ENCODE peak calls at places on chromosomes 16 and 17, in nine cellular contexts. G is cardiac muscle cell, L is upper lobe of right lung, F is esophagus squamous epithelium, R is NB4, I is right atrium auricular region, S is GM06990, W is epithelial cell of esophagus, O is IMR-90. U is an unnamed sample.

GRCh38 chr16:14244344-14245010 is 173.4 kb downstream of the MRTFB start:
- DNase-seq in O (peak; percentile 44), F (no peak), S (no peak), L (no peak), W (peak; percentile 6), I (no peak), G (peak; percentile 52), R (no peak), U (no peak)

GRCh38 chr16:55468352-55468990 is 10.5 kb upstream of the MMP2 start:
- DNase-seq in O (no peak), G (no peak), S (no peak), F (no peak), I (no peak), R (peak; percentile 56), W (no peak), L (no peak), U (no peak)

GRCh38 chr17:34997355-34997862 is 17.1 kb downstream of the LIG3 start:
- DNase-seq in I (no peak), F (no peak), G (peak; percentile 93), L (no peak), S (no peak), W (no peak), O (peak; percentile 87), R (no peak), U (no peak)

GRCh38 chr16:71923941-71924690 is 28.8 kb downstream of the IST1 start:
- DNase-seq in S (no peak), G (peak; percentile 73), L (no peak), F (no peak), I (no peak), W (no peak), O (no peak), R (no peak), U (no peak)

GRCh38 chr17:70968302-70968701 is 799.0 kb downstream of the KCNJ2 start:
- DNase-seq in I (no peak), R (no peak), O (peak; percentile 64), G (no peak), S (no peak), L (no peak), W (peak; percentile 49), F (no peak), U (no peak)

GRCh38 chr16:83245061-83245460 is 562.7 kb upstream of the HSBP1 start:
- DNase-seq in W (no peak), G (peak; percentile 26), I (no peak), R (no peak), F (no peak), L (no peak), S (no peak), O (peak; percentile 36), U (no peak)

GRCh38 chr16:84271866-84272265 is 22.8 kb upstream of the WFDC1 start:
- DNase-seq in G (no peak), S (no peak), F (no peak), O (no peak), W (no peak), R (no peak), I (no peak), L (no peak), U (peak; percentile 9)

GRCh38 chr17:7077911-7078546 is 2.0 kb downstream of the CLEC10A start:
- DNase-seq in O (no peak), F (no peak), L (no peak), W (no peak), G (no peak), R (no peak), S (no peak), I (no peak), U (peak; percentile 44)

GRCh38 chr16:10868562-10869469 is 8.2 kb upstream of the CIITA start:
- DNase-seq in F (peak; percentile 28), W (no peak), R (peak; percentile 92), I (no peak), S (peak; percentile 77), G (no peak), O (no peak), L (peak; percentile 74), U (no peak)

GRCh38 chr16:77499373-77500285 is 64.8 kb upstream of the ADAMTS18 start:
- DNase-seq in F (no peak), I (peak; percentile 60), G (peak; percentile 69), O (no peak), S (no peak), W (no peak), R (no peak), L (no peak), U (no peak)

GRCh38 chr16:73031155-73031866 is 16.6 kb downstream of the ZFHX3 start:
- DNase-seq in W (no peak), R (no peak), O (no peak), G (no peak), F (no peak), L (peak; percentile 45), S (no peak), I (no peak), U (no peak)

GRCh38 chr17:6657633-6658287 is 6.2 kb downstream of the C17orf100 start:
- DNase-seq in S (no peak), F (no peak), O (no peak), G (no peak), W (no peak), L (no peak), I (no peak), R (no peak), U (no peak)

GRCh38 chr16:19691161-19691850 is 26.7 kb downstream of the KNOP1 start:
- DNase-seq in I (no peak), F (no peak), G (no peak), L (no peak), W (no peak), R (peak; percentile 20), S (no peak), O (peak; percentile 17), U (no peak)

GRCh38 chr17:37737081-37737480 is 7.8 kb downstream of the HNF1B start:
- DNase-seq in R (no peak), W (peak; percentile 14), S (no peak), I (no peak), O (no peak), G (no peak), F (no peak), L (no peak), U (no peak)

GRCh38 chr17:13593757-13594156 is 8.0 kb downstream of the HS3ST3A1 start:
- DNase-seq in R (no peak), I (no peak), W (no peak), G (no peak), O (peak; percentile 57), L (no peak), F (no peak), S (no peak), U (no peak)

GRCh38 chr16:80889779-80890359 is 85.5 kb upstream of the CDYL2 start:
- DNase-seq in G (no peak), S (peak; percentile 10), I (no peak), R (no peak), F (no peak), W (no peak), O (no peak), L (no peak), U (no peak)

GRCh38 chr17:44602390-44602789 is 45.1 kb downstream of the FZD2 start:
- DNase-seq in R (no peak), I (no peak), F (no peak), L (no peak), G (no peak), O (no peak), S (no peak), W (no peak), U (no peak)

GRCh38 chr16:85557083-85557975 is 55.8 kb upstream of the GSE1 start:
- DNase-seq in G (no peak), I (no peak), O (no peak), F (no peak), L (peak; percentile 80), R (peak; percentile 51), S (no peak), W (peak; percentile 47), U (no peak)

GRCh38 chr16:2038359-2039285 is 9.0 kb downstream of the NTHL1 start:
- DNase-seq in F (no peak), G (no peak), O (no peak), R (no peak), S (no peak), I (no peak), L (no peak), W (no peak), U (no peak)

GRCh38 chr17:29931253-29931932 is 1.4 kb upstream of the SSH2 start:
- DNase-seq in L (peak; percentile 68), R (peak; percentile 99), F (peak; percentile 17), G (peak; percentile 86), I (peak; percentile 75), S (peak; percentile 79), O (peak; percentile 78), W (peak; percentile 69), U (no peak)
- TF ChIP-seq CTCF in L (peak; percentile 91), R (peak; percentile 91), F (peak; percentile 90), G (peak; percentile 91), I (no peak), S (peak; percentile 90), O (peak; percentile 93), W (peak; percentile 94), U (peak; percentile 98)

DNA sequence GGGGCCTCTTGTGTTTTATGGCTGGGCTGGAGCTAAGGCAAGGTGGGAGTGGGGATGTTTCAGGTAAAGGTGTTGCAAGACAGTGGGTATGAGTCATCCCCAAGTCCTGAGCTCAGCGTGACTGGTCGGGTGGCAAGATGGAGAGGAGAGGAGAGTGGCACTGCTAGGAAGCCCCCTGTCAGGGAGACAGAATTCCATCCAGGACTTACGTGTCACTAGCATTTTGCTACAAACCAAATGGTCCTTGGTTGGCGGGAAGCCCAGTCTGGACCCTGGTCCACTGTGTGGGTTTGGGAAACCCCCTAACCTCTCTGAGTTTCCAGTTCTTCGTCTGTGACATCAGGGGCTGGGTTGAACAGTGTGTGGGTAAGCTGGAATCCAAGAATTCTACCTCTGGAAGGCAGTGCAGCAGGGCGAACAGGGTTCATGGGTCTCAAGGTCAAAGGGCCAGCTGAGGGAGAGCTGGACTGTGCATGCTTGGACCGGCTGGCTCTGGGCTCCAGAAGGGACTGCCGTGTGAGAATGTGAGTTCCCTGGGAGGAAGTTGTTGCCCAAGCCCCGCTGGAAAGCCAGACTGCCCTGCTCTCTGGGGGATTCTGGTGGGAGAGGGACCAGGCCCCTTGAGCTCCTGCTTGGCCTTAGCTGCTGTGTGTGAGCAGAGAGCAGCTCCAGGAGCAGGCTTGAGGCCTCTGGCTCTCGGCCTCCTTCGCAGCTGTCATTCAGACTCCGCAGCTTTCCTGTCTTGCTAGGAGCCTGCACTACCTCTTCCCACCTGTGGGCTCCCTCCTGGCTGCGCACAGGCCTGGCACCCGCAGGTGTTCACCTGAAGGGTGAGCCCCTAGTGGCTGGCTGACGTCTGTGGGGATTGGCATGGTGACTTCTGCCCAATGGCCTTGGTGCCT is 84.5 kb downstream of the NT5M start:
- DNase-seq in L (peak; percentile 78), R (peak; percentile 54), S (no peak), F (no peak), W (peak; percentile 85), G (no peak), I (no peak), O (no peak), U (no peak)
- TF ChIP-seq CTCF in L (peak; percentile 45), R (peak; percentile 42), S (peak; percentile 33), F (peak; percentile 25), W (peak; percentile 63), G (peak; percentile 32), I (no peak), O (no peak), U (peak; percentile 28)

GRCh38 chr16:49513040-49513439 is 139.4 kb downstream of the C16orf78 start:
- DNase-seq in W (no peak), F (no peak), O (no peak), I (no peak), L (peak; percentile 6), S (no peak), R (peak; percentile 64), G (no peak), U (peak; percentile 61)
- TF ChIP-seq CTCF in W (no peak), F (no peak), O (no peak), I (peak; percentile 31), L (no peak), S (peak; percentile 18), R (peak; percentile 27), G (no peak), U (peak; percentile 52)

GRCh38 chr16:25108054-25108453 is 3.5 kb upstream of the LCMT1 start:
- DNase-seq in O (no peak), F (no peak), R (peak; percentile 55), S (peak; percentile 46), L (no peak), I (no peak), G (no peak), W (no peak), U (no peak)
- TF ChIP-seq CTCF in O (no peak), F (no peak), R (peak; percentile 24), S (peak; percentile 43), L (no peak), I (no peak), G (no peak), W (no peak), U (peak; percentile 42)